ENCODE peak calls at places on chromosomes 6 and 20, in five cellular contexts. D is HCT116, Z is brain microvascular endothelial cell, Q is AG04450, V is astrocyte of the spinal cord. O is an unnamed sample.

GRCh38 chr6:4369616-4370015 is 234.2 kb upstream of the ECI2 start:
- DNase-seq in D (no peak), Z (no peak), Q (no peak), V (peak), O (peak)

GRCh38 chr6:35139924-35140524 is 1.1 kb downstream of the TCP11 start:
- DNase-seq in D (peak), Z (peak), Q (peak), V (peak), O (no peak)

GRCh38 chr6:43807228-43808061 is 37.4 kb downstream of the VEGFA start:
- DNase-seq in D (no peak), Z (no peak), Q (no peak), V (no peak), O (no peak)

GRCh38 chr6:7881765-7882500 is 28.7 kb downstream of the TXNDC5 start:
- DNase-seq in D (no peak), Z (no peak), Q (no peak), V (no peak), O (no peak)

GRCh38 chr20:62704341-62704948 is 4.2 kb upstream of the NTSR1 start:
- DNase-seq in D (peak), Z (peak), Q (peak), V (peak), O (peak)

GRCh38 chr20:62752671-62753501 is 43.4 kb upstream of the MRGBP start:
- DNase-seq in D (no peak), Z (no peak), Q (peak), V (no peak), O (no peak)

GRCh38 chr20:36084897-36085617 is 69.5 kb upstream of the EPB41L1 start:
- DNase-seq in D (no peak), Z (peak), Q (no peak), V (peak), O (no peak)

GRCh38 chr20:14991023-14991422 is 653.6 kb upstream of the FLRT3 start:
- DNase-seq in D (no peak), Z (peak), Q (no peak), V (no peak), O (no peak)

GRCh38 chr6:26516481-26517427 is 16.7 kb downstream of the BTN1A1 start:
- DNase-seq in D (no peak), Z (no peak), Q (no peak), V (peak), O (no peak)

GRCh38 chr6:132320007-132320406 is 81.3 kb downstream of the MOXD1 start:
- DNase-seq in D (no peak), Z (peak), Q (peak), V (peak), O (peak)

GRCh38 chr20:13819885-13820645 is 35.2 kb downstream of the NDUFAF5 start:
- DNase-seq in D (peak), Z (no peak), Q (no peak), V (peak), O (peak)

GRCh38 chr6:22954749-22955385 is 385.5 kb downstream of the HDGFL1 start:
- DNase-seq in D (no peak), Z (no peak), Q (no peak), V (peak), O (no peak)

GRCh38 chr6:74551896-74552295 is 654.0 kb downstream of the COL12A1 start:
- DNase-seq in D (no peak), Z (no peak), Q (no peak), V (peak), O (peak)

GRCh38 chr20:56439784-56440291 is 27.8 kb downstream of the CASS4 start:
- DNase-seq in D (no peak), Z (peak), Q (peak), V (peak), O (peak)

GRCh38 chr6:91045152-91045551 is 458.3 kb upstream of the MAP3K7 start:
- DNase-seq in D (no peak), Z (no peak), Q (no peak), V (no peak), O (no peak)

GRCh38 chr6:146300540-146300939 is 243.1 kb upstream of the RAB32 start:
- DNase-seq in D (no peak), Z (no peak), Q (no peak), V (no peak), O (no peak)

GRCh38 chr6:150720774-150721233 is 121.1 kb downstream of the PLEKHG1 start:
- DNase-seq in D (peak), Z (peak), Q (no peak), V (peak), O (no peak)

GRCh38 chr6:16799279-16800193 is 38.3 kb upstream of the ATXN1 start:
- DNase-seq in D (no peak), Z (no peak), Q (no peak), V (no peak), O (no peak)

GRCh38 chr6:16793828-16794412 is 32.7 kb upstream of the ATXN1 start:
- DNase-seq in D (no peak), Z (no peak), Q (no peak), V (no peak), O (no peak)
- TF ChIP-seq CTCF in D (no peak), Z (no peak), Q (peak), V (no peak), O (no peak)

GRCh38 chr20:50717974-50718761 is 13.2 kb upstream of the PARD6B start:
- DNase-seq in D (no peak), Z (peak), Q (no peak), V (no peak), O (no peak)

GRCh38 chr20:50720582-50720981 is 10.8 kb upstream of the PARD6B start:
- DNase-seq in D (no peak), Z (no peak), Q (no peak), V (no peak), O (no peak)

GRCh38 chr20:50721881-50722281 is 9.5 kb upstream of the PARD6B start:
- DNase-seq in D (no peak), Z (peak), Q (no peak), V (no peak), O (no peak)

GRCh38 chr20:50717312-50717711 is 14.1 kb upstream of the PARD6B start:
- DNase-seq in D (no peak), Z (no peak), Q (no peak), V (no peak), O (no peak)

DNA sequence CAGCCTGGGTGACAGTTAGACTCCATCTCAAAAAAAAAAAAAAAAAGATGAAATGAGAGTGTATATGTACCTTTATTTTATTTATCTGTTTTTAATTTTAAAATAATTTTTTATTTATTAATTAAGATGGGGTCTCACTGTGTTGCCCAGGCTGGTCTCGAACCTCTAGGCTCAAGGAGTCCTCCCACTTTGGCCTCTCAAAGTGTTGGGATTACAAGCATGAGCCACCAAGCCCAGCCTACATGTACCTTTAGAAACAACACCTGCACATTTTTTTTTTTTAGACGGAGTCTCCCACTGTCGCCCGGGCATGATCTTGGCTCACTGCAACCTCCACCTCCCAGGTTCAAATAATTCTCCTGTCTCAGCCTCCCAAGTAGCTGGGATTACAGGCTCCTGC is 12.1 kb upstream of the PARD6B start:
- DNase-seq in D (no peak), Z (no peak), Q (no peak), V (no peak), O (no peak)
- H3K4me3 ChIP-seq in D (no peak), Z (no peak), Q (no peak), V (no peak), O (no peak)

GRCh38 chr6:138401960-138402832 is 1.8 kb upstream of the HEBP2 start:
- DNase-seq in D (no peak), Z (no peak), Q (no peak), V (no peak), O (no peak)

GRCh38 chr6:138402833-138403187 is 1.2 kb upstream of the HEBP2 start:
- DNase-seq in D (no peak), Z (no peak), Q (no peak), V (no peak), O (no peak)

GRCh38 chr6:138403801-138404665 is at the start of gene HEBP2:
- DNase-seq in D (peak), Z (peak), Q (no peak), V (peak), O (peak)

GRCh38 chr6:138404666-138405337 is 779 bp downstream of the HEBP2 start:
- DNase-seq in D (no peak), Z (no peak), Q (no peak), V (peak), O (no peak)

GRCh38 chr6:138403324-138403800 is 661 bp upstream of the HEBP2 start:
- DNase-seq in D (no peak), Z (no peak), Q (no peak), V (no peak), O (no peak)
- TF ChIP-seq CTCF in D (no peak), Z (peak), Q (peak), V (peak), O (peak)

GRCh38 chr20:50735813-50736212 is 4.4 kb downstream of the PARD6B start:
- DNase-seq in D (no peak), Z (no peak), Q (no peak), V (no peak), O (no peak)

GRCh38 chr20:50731930-50732690 is 730 bp downstream of the PARD6B start:
- DNase-seq in D (no peak), Z (no peak), Q (no peak), V (no peak), O (no peak)

GRCh38 chr20:50734730-50735679 is 3.6 kb downstream of the PARD6B start:
- DNase-seq in D (no peak), Z (no peak), Q (no peak), V (no peak), O (no peak)

GRCh38 chr20:50731055-50731929 is at the start of gene PARD6B:
- DNase-seq in D (peak), Z (peak), Q (peak), V (peak), O (no peak)

GRCh38 chr20:50733644-50734349 is 2.4 kb downstream of the PARD6B start:
- DNase-seq in D (no peak), Z (no peak), Q (no peak), V (no peak), O (no peak)
- H3K4me3 ChIP-seq in D (peak), Z (no peak), Q (no peak), V (no peak), O (no peak)

DNA sequence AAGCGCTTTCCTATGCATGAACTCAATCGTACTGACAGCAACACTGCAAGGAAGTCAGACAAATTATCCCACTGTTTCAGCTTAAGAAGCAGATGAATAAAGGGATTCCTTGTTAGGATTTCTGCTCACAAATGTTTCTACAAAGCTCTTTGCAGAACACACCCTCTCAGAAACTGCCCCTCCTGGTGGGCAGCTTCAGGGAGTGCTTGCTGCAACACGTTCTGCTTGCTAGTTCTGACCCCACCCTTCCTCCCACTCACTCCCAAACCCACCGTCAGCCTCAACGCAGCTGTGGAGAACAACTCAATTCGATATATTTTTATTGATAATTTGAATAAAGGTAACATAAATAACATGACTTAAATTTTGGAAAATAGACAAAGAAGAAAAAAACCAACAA is 250.8 kb upstream of the PRDM1 start:
- DNase-seq in D (peak), Z (peak), Q (no peak), V (peak), O (no peak)
- TF ChIP-seq CTCF in D (peak), Z (peak), Q (peak), V (peak), O (peak)

GRCh38 chr6:107271208-107271790 is 156.0 kb upstream of the BEND3 start:
- DNase-seq in D (no peak), Z (no peak), Q (no peak), V (no peak), O (no peak)

GRCh38 chr6:107280791-107281190 is 165.5 kb upstream of the BEND3 start:
- DNase-seq in D (no peak), Z (no peak), Q (no peak), V (no peak), O (no peak)

GRCh38 chr6:107274288-107274687 is 159.0 kb upstream of the BEND3 start:
- DNase-seq in D (no peak), Z (no peak), Q (no peak), V (no peak), O (no peak)

GRCh38 chr6:107272246-107272645 is 156.9 kb upstream of the BEND3 start:
- DNase-seq in D (no peak), Z (no peak), Q (no peak), V (no peak), O (no peak)

GRCh38 chr6:107275330-107275865 is 160.1 kb upstream of the BEND3 start:
- DNase-seq in D (no peak), Z (peak), Q (no peak), V (no peak), O (no peak)
- H3K4me3 ChIP-seq in D (no peak), Z (no peak), Q (no peak), V (no peak), O (no peak)

DNA sequence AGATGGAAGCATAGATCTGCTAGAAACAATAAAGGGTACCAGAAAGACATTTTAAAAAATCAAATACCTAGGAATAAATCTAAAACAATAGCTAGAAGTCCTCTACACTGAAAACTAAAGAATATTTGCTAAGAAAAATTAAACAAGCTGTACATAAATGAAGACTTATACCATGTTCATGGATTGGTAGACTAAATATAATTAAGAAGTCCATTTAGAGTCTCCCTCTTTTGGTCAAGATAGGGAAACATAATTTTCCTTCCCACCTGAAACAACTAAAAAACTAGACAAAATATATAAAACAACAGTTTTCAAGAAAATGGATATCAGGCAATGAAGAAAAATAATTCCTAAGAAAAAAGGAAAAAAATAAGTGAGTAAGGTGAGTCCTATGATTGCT is 120.0 kb upstream of the TAB2 start:
- DNase-seq in D (no peak), Z (no peak), Q (no peak), V (no peak), O (no peak)
- TF ChIP-seq CTCF in D (no peak), Z (no peak), Q (no peak), V (no peak), O (no peak)

DNA sequence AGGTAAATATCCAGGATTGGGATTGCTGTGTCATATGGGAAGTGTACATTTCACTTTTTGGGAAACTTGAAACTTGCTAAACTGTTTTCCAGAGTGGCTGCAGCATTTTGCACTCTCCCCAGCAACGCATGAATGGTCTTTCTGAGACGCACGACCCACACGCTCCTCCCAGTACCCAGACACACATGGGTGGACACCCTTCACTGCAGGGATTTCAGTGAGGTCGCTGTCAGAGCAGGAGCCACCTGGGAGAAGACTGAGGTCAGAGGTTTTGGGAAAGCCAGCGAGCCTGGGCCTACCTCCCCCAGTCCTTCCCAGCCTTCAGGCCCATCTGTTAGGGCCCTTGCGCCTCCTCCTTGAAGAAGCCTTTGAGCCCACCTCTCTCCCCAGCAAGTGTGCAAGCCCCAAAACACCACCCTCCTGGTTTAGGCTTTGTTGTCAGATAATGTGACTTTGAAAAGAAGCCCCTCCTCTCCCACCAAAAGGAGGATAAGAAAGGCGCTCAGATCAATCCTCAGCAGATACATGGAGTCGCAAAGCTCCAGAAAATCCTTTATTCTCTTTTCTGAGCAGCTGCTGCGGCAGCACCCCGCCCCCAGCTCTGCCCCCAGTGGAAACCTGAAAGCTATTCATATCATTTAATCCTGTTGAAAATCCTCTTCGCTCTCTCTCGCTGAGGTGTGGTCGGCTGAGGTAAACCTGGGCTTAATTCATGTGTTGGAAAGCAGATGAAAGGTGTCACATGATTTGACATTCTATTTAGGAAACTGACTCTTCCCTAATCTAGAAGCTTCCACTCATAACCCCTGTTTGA is 12.8 kb upstream of the JAG1 start:
- DNase-seq in D (no peak), Z (no peak), Q (no peak), V (no peak), O (no peak)
- H3K4me3 ChIP-seq in D (no peak), Z (no peak), Q (no peak), V (no peak), O (no peak)

DNA sequence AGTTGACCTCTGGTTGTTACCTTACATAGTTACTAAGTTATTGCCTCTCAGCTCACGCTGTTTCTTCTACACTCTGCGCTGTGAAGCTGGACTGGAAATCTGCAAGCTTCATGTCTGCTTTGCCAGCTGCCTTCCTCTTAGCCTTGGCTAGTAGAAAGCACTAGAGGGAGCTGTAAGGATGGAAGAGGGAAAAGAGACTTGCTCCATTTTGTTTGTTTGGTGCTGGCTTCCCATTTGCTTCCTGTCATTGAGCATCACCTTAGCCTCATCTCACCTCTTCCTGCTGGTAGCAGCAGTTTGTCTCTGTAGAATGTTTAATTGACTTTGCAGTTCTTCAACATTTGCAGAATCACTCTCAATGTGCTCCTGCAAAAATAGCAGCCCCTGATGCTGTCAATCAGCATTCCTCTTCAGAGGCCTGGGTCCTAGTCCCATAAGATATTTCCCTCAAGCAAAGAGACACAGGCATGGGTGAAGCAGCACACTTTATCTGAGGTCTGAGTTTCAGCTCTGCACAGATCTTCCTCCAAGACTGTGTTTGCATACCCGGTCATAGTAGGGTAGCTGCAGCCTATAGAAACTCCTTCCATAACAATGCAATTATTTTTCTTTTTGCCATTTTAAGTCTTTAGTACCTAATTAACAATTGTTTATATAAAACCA is 302.2 kb upstream of the EPHA7 start:
- DNase-seq in D (no peak), Z (peak), Q (no peak), V (peak), O (no peak)
- TF ChIP-seq CTCF in D (peak), Z (peak), Q (no peak), V (peak), O (no peak)